ENCODE peak calls at places on chromosomes 4 and X, in four cellular contexts. N, Q, F and Y are unnamed samples.

GRCh38 chr4:127015616-127016015 is 617.1 kb upstream of the INTU start:
- DNase-seq in N (peak; percentile 28), Q (no peak), F (no peak), Y (no peak)

GRCh38 chrX:67543818-67544217 is at the start of gene AR:
- DNase-seq in N (peak; percentile 85), Q (peak; percentile 77), F (peak; percentile 81), Y (peak; percentile 83)

GRCh38 chr4:154618708-154619315 is 6.4 kb upstream of the FGG start:
- DNase-seq in N (peak; percentile 66), Q (no peak), F (no peak), Y (peak; percentile 66)

GRCh38 chrX:150486011-150486410 is 82.4 kb upstream of the MTM1 start:
- DNase-seq in N (peak; percentile 64), Q (no peak), F (no peak), Y (no peak)

GRCh38 chrX:48957477-48957826 is at the start of gene OTUD5:
- DNase-seq in N (no peak), Q (peak; percentile 84), F (no peak), Y (peak; percentile 86)

GRCh38 chrX:2697741-2698294 is 6.7 kb downstream of the CD99 start:
- DNase-seq in N (no peak), Q (no peak), F (no peak), Y (no peak)

GRCh38 chr4:17142232-17142711 is 243.8 kb upstream of the LDB2 start:
- DNase-seq in N (no peak), Q (no peak), F (no peak), Y (no peak)

GRCh38 chr4:15451181-15451865 is 18.4 kb upstream of the CC2D2A start:
- DNase-seq in N (no peak), Q (no peak), F (no peak), Y (no peak)

GRCh38 chr4:4694296-4694772 is 152.5 kb upstream of the STX18 start:
- DNase-seq in N (peak; percentile 75), Q (no peak), F (no peak), Y (no peak)

GRCh38 chrX:1453951-1454785 is 1.5 kb upstream of the ASMTL start:
- DNase-seq in N (peak; percentile 86), Q (peak; percentile 97), F (peak; percentile 87), Y (peak; percentile 94)

GRCh38 chrX:48584698-48585097 is 10.4 kb downstream of the RBM3 start:
- DNase-seq in N (no peak), Q (no peak), F (no peak), Y (no peak)

GRCh38 chrX:151896734-151897474 is 15.8 kb upstream of the MAGEA4 start:
- DNase-seq in N (no peak), Q (no peak), F (no peak), Y (no peak)

GRCh38 chr4:173051697-173052096 is 116.9 kb upstream of the GALNT7 start:
- DNase-seq in N (no peak), Q (no peak), F (no peak), Y (no peak)

GRCh38 chr4:147398556-147398955 is 82.3 kb upstream of the EDNRA start:
- DNase-seq in N (no peak), Q (no peak), F (no peak), Y (no peak)

GRCh38 chr4:866761-867390 is 40.9 kb upstream of the CPLX1 start:
- DNase-seq in N (no peak), Q (no peak), F (no peak), Y (no peak)

GRCh38 chrX:39518451-39519212 is 579.1 kb downstream of the BCOR start:
- DNase-seq in N (no peak), Q (no peak), F (no peak), Y (no peak)

GRCh38 chr4:158535130-158535614 is 13.5 kb downstream of the RXFP1 start:
- DNase-seq in N (no peak), Q (no peak), F (no peak), Y (no peak)

GRCh38 chr4:158193171-158193749 is 17.0 kb upstream of the TMEM144 start:
- DNase-seq in N (no peak), Q (no peak), F (no peak), Y (no peak)

GRCh38 chrX:141982296-141982695 is 78.6 kb downstream of the MAGEC1 start:
- DNase-seq in N (no peak), Q (no peak), F (no peak), Y (no peak)

GRCh38 chrX:13126785-13127184 is 82.4 kb upstream of the FAM9C start:
- DNase-seq in N (no peak), Q (no peak), F (no peak), Y (no peak)

GRCh38 chr4:76305971-76306881 is at the start of gene STBD1:
- DNase-seq in N (peak; percentile 88), Q (peak; percentile 96), F (peak; percentile 81), Y (peak; percentile 90)
- H3K4me1 ChIP-seq in N (peaks cover 1% of the 10 kb centered on the region), Q (peaks cover 63% of the 10 kb centered on the region), F (peaks cover 19% of the 10 kb centered on the region), Y (peaks cover 22% of the 10 kb centered on the region)

GRCh38 chr4:98555798-98556445 is 102.5 kb downstream of the TSPAN5 start:
- DNase-seq in N (no peak), Q (no peak), F (no peak), Y (no peak)

GRCh38 chr4:98556451-98556850 is 102.0 kb downstream of the TSPAN5 start:
- DNase-seq in N (no peak), Q (no peak), F (no peak), Y (no peak)

GRCh38 chr4:98558770-98559169 is 99.6 kb downstream of the TSPAN5 start:
- DNase-seq in N (no peak), Q (no peak), F (no peak), Y (no peak)

GRCh38 chr4:98557497-98557896 is 100.9 kb downstream of the TSPAN5 start:
- DNase-seq in N (no peak), Q (no peak), F (no peak), Y (no peak)

GRCh38 chr4:98558366-98558765 is 100.0 kb downstream of the TSPAN5 start:
- DNase-seq in N (no peak), Q (no peak), F (no peak), Y (no peak)
- H3K4me1 ChIP-seq in N (peaks cover 14% of the 10 kb centered on the region), Q (peaks cover 3% of the 10 kb centered on the region), F (no peaks in the 10 kb centered on the region), Y (peaks cover 3% of the 10 kb centered on the region)

DNA sequence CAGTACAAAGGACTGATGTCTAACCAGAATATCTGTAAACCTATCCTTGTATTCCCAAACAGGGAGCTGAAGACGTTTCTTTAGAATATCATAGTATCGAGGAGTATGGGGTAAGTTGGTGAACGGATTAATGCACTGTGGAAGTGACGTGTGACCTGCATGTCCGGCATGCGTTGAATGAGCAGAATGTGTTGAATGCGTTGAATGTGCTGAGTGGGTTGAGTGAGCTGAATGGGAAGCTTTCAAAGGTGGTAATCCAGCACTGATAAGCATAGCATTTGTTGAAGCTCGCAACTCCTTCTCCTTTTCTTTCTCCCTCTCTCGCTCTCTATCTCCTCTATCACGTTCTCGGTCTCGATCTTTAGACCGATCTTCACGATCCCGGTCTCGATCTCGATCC is 8.1 kb downstream of the DHX15 start:
- DNase-seq in N (no peak), Q (no peak), F (no peak), Y (no peak)
- H3K4me1 ChIP-seq in N (no peaks in the 10 kb centered on the region), Q (peaks cover 58% of the 10 kb centered on the region), F (peaks cover 39% of the 10 kb centered on the region), Y (peaks cover 33% of the 10 kb centered on the region)

GRCh38 chrX:153724252-153725038 is at the start of the genes ABCD1 and BCAP31:
- DNase-seq in N (peak; percentile 84), Q (peak; percentile 96), F (peak; percentile 90), Y (peak; percentile 94)
- H3K4me1 ChIP-seq in N (no peaks in the 10 kb centered on the region), Q (peaks cover 53% of the 10 kb centered on the region), F (peaks cover 61% of the 10 kb centered on the region), Y (peaks cover 27% of the 10 kb centered on the region)

GRCh38 chr4:150252741-150253140 is 174.5 kb downstream of the DCLK2 start:
- DNase-seq in N (no peak), Q (no peak), F (no peak), Y (no peak)
- H3K4me1 ChIP-seq in N (peaks cover 3% of the 10 kb centered on the region), Q (no peaks in the 10 kb centered on the region), F (peaks cover 7% of the 10 kb centered on the region), Y (peaks cover 5% of the 10 kb centered on the region)

GRCh38 chr4:168715889-168716288 is 219.0 kb downstream of the PALLD start:
- DNase-seq in N (no peak), Q (no peak), F (no peak), Y (no peak)
- H3K4me1 ChIP-seq in N (peaks cover 1% of the 10 kb centered on the region), Q (no peaks in the 10 kb centered on the region), F (peaks cover 32% of the 10 kb centered on the region), Y (peaks cover 19% of the 10 kb centered on the region)